ENCODE peak calls at places on chromosomes 4 and X, in six cellular contexts. B is psoas muscle, V is body of pancreas, G is IMR-90, U is BE2C, R is cardiac muscle cell. K is an unnamed sample. For H3K9me3 and H3K27me3, the result is how much of the 10 kb centered on the place peaks cover.

GRCh38 chrX:68599256-68600152 is 48.0 kb upstream of the STARD8 start:
- DNase-seq in B (no peak), V (no peak), G (peak), U (peak), R (peak), K (no peak)

GRCh38 chr4:40178672-40179071 is 18.2 kb upstream of the RHOH start:
- DNase-seq in B (no peak), V (peak), G (no peak), U (no peak), R (peak), K (no peak)

GRCh38 chr4:26217961-26218676 is 102.7 kb upstream of the RBPJ start:
- DNase-seq in B (peak), V (peak), G (no peak), U (no peak), R (no peak), K (no peak)

GRCh38 chr4:150436598-150437370 is 145.2 kb upstream of the MAB21L2 start:
- DNase-seq in B (no peak), V (no peak), G (no peak), U (no peak), R (no peak), K (no peak)

GRCh38 chrX:132740316-132741123 is 217.9 kb downstream of the HS6ST2 start:
- DNase-seq in B (no peak), V (no peak), G (no peak), U (no peak), R (peak), K (no peak)

GRCh38 chrX:18291006-18291545 is 63.4 kb downstream of the SCML2 start:
- DNase-seq in B (no peak), V (no peak), G (peak), U (no peak), R (peak), K (no peak)

GRCh38 chr4:56360071-56360470 is 27.2 kb downstream of the AASDH start:
- DNase-seq in B (no peak), V (no peak), G (peak), U (no peak), R (peak), K (no peak)

GRCh38 chr4:77797239-77797638 is 21.9 kb downstream of the CNOT6L start:
- DNase-seq in B (no peak), V (no peak), G (no peak), U (no peak), R (peak), K (no peak)

GRCh38 chr4:67892905-67893304 is 9.1 kb upstream of the TMPRSS11D start:
- DNase-seq in B (no peak), V (no peak), G (no peak), U (no peak), R (no peak), K (peak)

GRCh38 chr4:172850838-172851237 is 317.8 kb upstream of the GALNT7 start:
- DNase-seq in B (no peak), V (no peak), G (peak), U (no peak), R (peak), K (no peak)

GRCh38 chr4:2411786-2412510 is 6.5 kb downstream of the ZFYVE28 start:
- DNase-seq in B (no peak), V (no peak), G (no peak), U (no peak), R (no peak), K (no peak)

GRCh38 chr4:40552536-40552935 is 77.1 kb downstream of the RBM47 start:
- DNase-seq in B (no peak), V (peak), G (no peak), U (no peak), R (peak), K (no peak)

GRCh38 chr4:188992706-188993105 is 853.5 kb downstream of the TRIML1 start:
- DNase-seq in B (no peak), V (no peak), G (peak), U (no peak), R (no peak), K (no peak)

GRCh38 chrX:144275403-144275802 is 391.5 kb downstream of the UBE2NL start:
- DNase-seq in B (no peak), V (peak), G (no peak), U (no peak), R (no peak), K (no peak)

GRCh38 chr4:30073001-30073710 is 647.0 kb upstream of the PCDH7 start:
- DNase-seq in B (no peak), V (no peak), G (no peak), U (no peak), R (peak), K (no peak)

GRCh38 chr4:14984452-14984851 is 17.8 kb upstream of the CPEB2 start:
- DNase-seq in B (no peak), V (no peak), G (no peak), U (no peak), R (peak), K (no peak)

GRCh38 chrX:26788402-26788998 is 572.5 kb downstream of the MAGEB5 start:
- DNase-seq in B (no peak), V (no peak), G (no peak), U (no peak), R (no peak), K (no peak)

GRCh38 chrX:30659421-30659820 is 6.2 kb downstream of the GK start:
- DNase-seq in B (no peak), V (no peak), G (peak), U (no peak), R (peak), K (no peak)

GRCh38 chr4:3250956-3251690 is 2.2 kb downstream of the MSANTD1 start:
- DNase-seq in B (peak), V (no peak), G (no peak), U (peak), R (no peak), K (no peak)

GRCh38 chrX:15675490-15675921 is 10.9 kb upstream of the CLTRN start:
- DNase-seq in B (peak), V (peak), G (no peak), U (peak), R (peak), K (peak)

GRCh38 chr4:185811509-185812364 is at the start of gene SORBS2:
- DNase-seq in B (no peak), V (peak), G (peak), U (peak), R (peak), K (peak)

GRCh38 chrX:40383360-40383759 is 197.4 kb upstream of the ATP6AP2 start:
- DNase-seq in B (no peak), V (no peak), G (no peak), U (no peak), R (no peak), K (no peak)

GRCh38 chr4:148116971-148117370 is 325.2 kb downstream of the NR3C2 start:
- DNase-seq in B (no peak), V (no peak), G (no peak), U (no peak), R (no peak), K (no peak)

GRCh38 chrX:49627030-49627777 is 28.4 kb downstream of the GAGE1 start:
- DNase-seq in B (no peak), V (no peak), G (no peak), U (peak), R (peak), K (no peak)

GRCh38 chrX:55253528-55253927 is 11.2 kb downstream of the PAGE3 start:
- DNase-seq in B (no peak), V (no peak), G (no peak), U (no peak), R (no peak), K (no peak)
- H3K9me3 ChIP-seq in B (under half), V (under half), G (under half), U (under half), R (under half), K (under half)

GRCh38 chr4:112511294-112512118 is 4.5 kb downstream of the NEUROG2 start:
- DNase-seq in B (no peak), V (no peak), G (no peak), U (no peak), R (no peak), K (no peak)
- H3K27me3 ChIP-seq in B (half or more), V (under half), G (half or more), U (half or more), R (half or more), K (half or more)

DNA sequence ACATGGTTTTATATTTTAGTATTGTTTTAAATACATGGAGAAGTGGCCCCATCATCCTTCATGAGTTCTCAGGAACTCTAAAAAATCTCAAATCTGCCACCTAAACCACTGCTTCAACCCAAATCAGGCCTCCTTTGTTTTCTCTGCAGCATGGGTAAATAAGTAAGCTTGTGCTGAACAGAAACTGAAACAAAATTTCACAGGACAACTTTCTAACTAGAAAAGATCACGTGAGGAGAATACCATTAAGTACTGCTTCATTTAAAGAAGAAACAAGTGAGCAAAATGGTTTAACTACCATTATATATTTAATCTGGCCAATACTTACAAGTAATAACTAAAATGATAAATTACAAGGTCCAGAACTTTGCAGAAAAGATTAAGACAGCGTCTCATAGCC is 2.5 kb downstream of the ARAP2 start:
- DNase-seq in B (no peak), V (no peak), G (no peak), U (no peak), R (no peak), K (no peak)
- H3K4me3 ChIP-seq in B (peak), V (no peak), G (no peak), U (no peak), R (no peak), K (no peak)

DNA sequence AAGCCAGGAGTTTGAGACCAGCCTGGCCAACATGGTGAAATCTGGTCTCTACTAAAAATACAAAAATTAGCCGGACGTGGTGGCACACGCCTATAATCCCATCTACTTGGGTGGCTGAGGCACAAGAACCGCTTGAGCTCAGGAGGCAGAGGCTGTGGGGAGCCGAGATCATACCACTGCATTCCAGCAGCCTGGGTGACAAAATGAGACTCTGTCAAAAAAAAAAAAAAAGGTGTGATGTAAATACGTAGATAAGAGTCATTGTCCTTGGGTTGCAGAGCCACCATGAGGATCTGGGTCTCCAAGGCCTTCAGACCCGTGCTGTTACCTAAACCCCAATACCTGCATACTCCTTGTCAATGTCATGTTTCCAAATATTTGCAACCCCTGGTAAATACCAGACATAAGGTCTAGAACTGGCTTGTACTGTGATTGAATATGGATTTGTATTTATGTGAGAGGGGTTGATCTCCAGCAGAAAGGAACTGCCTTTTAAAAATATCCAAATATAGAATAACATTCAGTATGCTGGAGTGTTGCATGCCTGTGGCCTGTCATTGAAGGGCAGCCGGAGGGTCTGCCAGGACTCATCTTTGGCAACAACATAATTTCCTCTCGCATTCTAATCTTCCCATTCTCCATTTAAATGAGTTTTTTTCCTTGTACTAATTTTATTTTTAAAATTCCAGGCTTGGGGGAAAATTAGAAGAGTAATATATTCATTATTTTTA is 40.4 kb downstream of the ATXN3L start:
- DNase-seq in B (no peak), V (no peak), G (no peak), U (no peak), R (no peak), K (no peak)
- H3K9me3 ChIP-seq in B (under half), V (under half), G (under half), U (under half), R (under half), K (under half)

DNA sequence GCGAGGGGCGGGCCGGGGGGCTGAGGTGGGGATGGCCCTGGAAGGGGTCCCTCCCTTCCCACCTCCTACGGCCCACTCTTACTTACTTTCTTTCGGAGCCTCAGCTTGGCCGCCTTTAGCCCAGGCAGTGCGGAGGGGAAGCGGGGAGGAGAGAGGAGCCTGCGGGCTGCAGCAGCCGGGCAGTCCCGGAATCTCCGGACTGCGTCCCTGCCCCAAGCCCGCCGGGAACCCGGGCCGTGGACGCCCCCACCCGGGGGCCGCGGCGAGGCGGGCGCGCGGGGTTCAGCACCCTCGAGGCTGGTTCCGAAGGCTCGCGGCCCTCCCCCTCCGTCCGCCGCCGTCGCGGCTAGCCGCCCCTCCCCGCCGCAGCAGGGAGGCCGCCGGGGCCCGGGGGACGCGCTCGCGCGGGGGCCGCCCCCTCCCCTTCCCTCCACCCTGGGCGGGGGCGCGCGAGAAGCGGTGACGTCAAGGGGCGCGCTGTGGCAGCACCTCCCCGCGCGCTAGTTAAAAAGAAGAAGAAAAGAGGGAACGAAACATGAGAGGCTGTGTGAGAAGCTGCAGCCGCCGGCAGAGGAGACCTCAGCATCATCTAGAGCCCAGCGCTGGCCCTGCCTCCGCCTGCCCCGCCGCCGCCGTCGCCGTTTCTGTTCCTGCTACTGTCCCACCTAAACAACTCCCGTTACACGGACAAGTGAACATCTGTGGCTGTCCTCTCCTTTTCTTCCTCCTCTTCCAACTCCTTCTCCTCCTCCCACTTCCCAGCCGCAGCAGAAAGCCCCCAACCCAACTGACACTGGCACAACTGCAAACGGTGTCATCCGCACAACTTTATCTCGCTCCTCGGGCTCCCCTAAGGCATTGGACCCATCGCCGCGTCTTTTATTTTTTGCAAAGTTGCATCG is at the start of gene HHIP:
- DNase-seq in B (peak), V (peak), G (peak), U (peak), R (peak), K (peak)
- H3K27me3 ChIP-seq in B (under half), V (under half), G (under half), U (under half), R (half or more), K (under half)

DNA sequence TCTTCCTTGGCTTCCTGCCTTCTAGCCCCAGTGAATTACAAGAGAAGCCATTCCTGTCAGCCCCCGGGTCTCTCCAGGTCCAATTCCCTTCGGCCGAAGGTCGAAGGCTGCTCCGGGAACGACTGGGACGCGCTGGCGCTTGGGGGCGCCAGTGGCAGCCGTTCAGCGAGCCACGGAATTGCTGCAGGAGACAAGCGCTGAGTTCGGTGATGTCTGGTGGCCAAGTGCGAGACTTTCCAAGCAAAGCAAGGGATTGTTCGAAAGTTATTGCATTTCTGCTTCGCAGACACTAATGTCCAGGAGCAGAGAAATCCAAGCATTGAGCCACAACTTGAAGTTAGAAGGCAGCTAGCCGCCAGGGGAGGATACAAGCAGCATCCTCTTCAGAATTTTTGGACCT is 1.1 kb upstream of the DKK2 start:
- DNase-seq in B (peak), V (peak), G (peak), U (peak), R (peak), K (peak)
- H3K4me3 ChIP-seq in B (peak), V (no peak), G (no peak), U (peak), R (no peak), K (peak)

GRCh38 chrX:1294301-1295067 is 25.9 kb downstream of the CSF2RA start:
- DNase-seq in B (no peak), V (no peak), G (no peak), U (no peak), R (no peak), K (no peak)
- H3K9me3 ChIP-seq in B (under half), V (under half), G (under half), U (under half), R (under half), K (under half)

DNA sequence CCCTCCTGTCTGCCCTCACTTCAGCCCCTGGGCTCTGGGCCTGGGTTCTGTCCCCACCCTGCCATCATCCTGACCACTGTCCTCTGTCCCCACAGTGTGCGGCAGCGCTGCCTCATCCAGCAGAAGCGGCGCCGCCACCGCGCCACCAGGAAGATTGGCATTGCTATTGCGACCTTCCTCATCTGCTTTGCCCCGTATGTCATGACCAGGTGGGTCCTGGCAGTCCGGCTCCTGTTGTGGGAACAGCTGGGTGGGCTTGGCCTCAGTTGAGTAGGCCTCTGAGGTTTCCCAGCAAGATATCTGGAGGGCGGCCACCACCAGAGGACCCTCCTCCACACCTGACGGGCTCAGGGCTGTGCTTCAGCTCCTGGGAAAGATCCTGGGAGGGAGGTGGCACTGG is 2.2 kb downstream of the GPR78 start:
- DNase-seq in B (peak), V (no peak), G (no peak), U (no peak), R (no peak), K (no peak)
- H3K27me3 ChIP-seq in B (half or more), V (under half), G (half or more), U (under half), R (half or more), K (under half)

DNA sequence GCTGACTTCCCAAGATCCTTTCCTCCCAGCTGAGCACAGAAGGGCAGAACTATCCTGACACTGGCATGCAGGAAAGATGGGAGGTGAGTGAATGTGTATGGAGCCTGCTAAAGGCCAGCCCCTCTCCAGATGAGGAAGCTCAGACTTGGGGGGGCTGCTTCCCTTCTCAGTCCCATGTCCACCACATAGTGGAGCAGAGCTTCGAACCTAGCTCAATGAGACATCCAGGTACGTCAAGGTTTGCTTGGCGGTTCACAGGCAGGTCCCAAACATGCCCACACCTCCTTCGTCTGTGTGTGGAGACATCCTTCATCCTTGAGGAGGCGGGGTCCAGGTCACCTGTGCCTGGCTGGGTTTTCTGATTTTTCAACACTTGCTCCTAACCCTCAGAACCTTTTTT is 31.3 kb downstream of the ACSL1 start:
- DNase-seq in B (no peak), V (no peak), G (no peak), U (no peak), R (no peak), K (no peak)
- H3K4me3 ChIP-seq in B (no peak), V (no peak), G (no peak), U (no peak), R (no peak), K (no peak)

GRCh38 chr4:8939160-8939855 is 67.7 kb upstream of the HMX1 start:
- DNase-seq in B (no peak), V (no peak), G (no peak), U (no peak), R (no peak), K (no peak)
- H3K9me3 ChIP-seq in B (under half), V (under half), G (under half), U (under half), R (under half), K (under half)